ENCODE peak calls at places on chromosomes 12 and 14, in seven cellular contexts. B, X, N, A, J, S and V are unnamed samples.

GRCh38 chr14:101707285-101707842 is 54.1 kb upstream of the PPP2R5C start:
- DNase-seq in N (peak), B (peak), S (peak), X (peak), J (peak), A (peak), V (peak)

GRCh38 chr14:61891251-61891650 is 129.0 kb downstream of the SNAPC1 start:
- DNase-seq in N (peak), B (peak), S (peak), J (no peak), X (no peak), A (no peak), V (no peak)

GRCh38 chr14:22841311-22841710 is 4.9 kb downstream of the MMP14 start:
- DNase-seq in N (no peak), S (no peak), J (no peak), B (no peak), X (no peak), A (no peak), V (no peak)

GRCh38 chr12:13435535-13435934 is 239.0 kb downstream of the EMP1 start:
- DNase-seq in A (peak), N (no peak), B (no peak), X (no peak), J (no peak), S (peak), V (no peak)

GRCh38 chr12:24561411-24561871 is 387.5 kb downstream of the BCAT1 start:
- DNase-seq in N (no peak), X (no peak), J (no peak), S (peak), A (peak), B (peak), V (no peak)

GRCh38 chr14:73710737-73711136 is 3.4 kb downstream of the PNMA1 start:
- DNase-seq in J (no peak), B (no peak), S (no peak), A (no peak), X (no peak), N (no peak), V (no peak)

GRCh38 chr14:66974397-66975025 is 214.7 kb upstream of the GARIN2 start:
- DNase-seq in S (no peak), X (no peak), N (peak), J (no peak), B (peak), A (no peak), V (peak)

GRCh38 chr12:121284551-121285390 is 11.7 kb downstream of the CAMKK2 start:
- DNase-seq in A (no peak), X (no peak), J (no peak), N (no peak), S (no peak), B (no peak), V (no peak)

GRCh38 chr12:3102721-3103410 is 25.7 kb downstream of the TSPAN9 start:
- DNase-seq in N (no peak), A (no peak), S (no peak), X (no peak), J (no peak), B (no peak), V (no peak)

GRCh38 chr12:106300761-106301160 is 1.8 kb upstream of the TCP11L2 start:
- DNase-seq in B (no peak), A (peak), J (no peak), S (no peak), X (no peak), N (peak), V (no peak)

GRCh38 chr12:53298154-53298553 is 1.3 kb upstream of the MYG1 start:
- DNase-seq in J (no peak), N (peak), S (no peak), X (no peak), A (no peak), B (peak), V (no peak)

GRCh38 chr14:24459331-24459730 is 16.8 kb upstream of the SDR39U1 start:
- DNase-seq in J (no peak), N (no peak), A (no peak), B (no peak), X (no peak), S (no peak), V (no peak)

GRCh38 chr12:113470871-113471618 is 626 bp downstream of the LHX5 start:
- DNase-seq in B (no peak), J (no peak), A (no peak), X (no peak), N (no peak), S (no peak), V (no peak)

GRCh38 chr14:61644185-61644584 is 51.1 kb upstream of the HIF1A start:
- DNase-seq in A (no peak), S (no peak), X (no peak), B (no peak), N (no peak), J (peak), V (no peak)

GRCh38 chr12:66189476-66189823 is 436 bp downstream of the IRAK3 start:
- DNase-seq in B (no peak), X (no peak), J (no peak), A (no peak), N (no peak), S (peak), V (peak)

GRCh38 chr12:100189241-100190012 is 11.2 kb upstream of the ACTR6 start:
- DNase-seq in B (no peak), S (no peak), J (no peak), A (no peak), N (no peak), X (peak), V (no peak)

GRCh38 chr14:86013663-86014062 is 483.7 kb downstream of the FLRT2 start:
- DNase-seq in A (peak), X (no peak), N (peak), S (no peak), B (no peak), J (no peak), V (no peak)

GRCh38 chr12:726281-727140 is 25.9 kb upstream of the WNK1 start:
- DNase-seq in N (peak), A (peak), B (peak), X (no peak), J (no peak), S (no peak), V (peak)

GRCh38 chr14:90700928-90701776 is 115.1 kb downstream of the TTC7B start:
- DNase-seq in A (no peak), B (no peak), J (no peak), X (no peak), S (no peak), N (peak), V (no peak)

GRCh38 chr12:68861890-68862289 is 53.9 kb downstream of the MDM2 start:
- DNase-seq in X (no peak), B (no peak), S (no peak), N (no peak), J (no peak), A (no peak), V (no peak)

GRCh38 chr12:123034022-123034541 is 53.6 kb downstream of the ARL6IP4 start:
- DNase-seq in A (no peak), N (no peak), B (no peak), J (no peak), X (no peak), S (no peak), V (no peak)

GRCh38 chr12:78568326-78569020 is 296.1 kb upstream of the SYT1 start:
- DNase-seq in A (no peak), B (peak), J (no peak), N (peak), X (no peak), S (no peak), V (no peak)

DNA sequence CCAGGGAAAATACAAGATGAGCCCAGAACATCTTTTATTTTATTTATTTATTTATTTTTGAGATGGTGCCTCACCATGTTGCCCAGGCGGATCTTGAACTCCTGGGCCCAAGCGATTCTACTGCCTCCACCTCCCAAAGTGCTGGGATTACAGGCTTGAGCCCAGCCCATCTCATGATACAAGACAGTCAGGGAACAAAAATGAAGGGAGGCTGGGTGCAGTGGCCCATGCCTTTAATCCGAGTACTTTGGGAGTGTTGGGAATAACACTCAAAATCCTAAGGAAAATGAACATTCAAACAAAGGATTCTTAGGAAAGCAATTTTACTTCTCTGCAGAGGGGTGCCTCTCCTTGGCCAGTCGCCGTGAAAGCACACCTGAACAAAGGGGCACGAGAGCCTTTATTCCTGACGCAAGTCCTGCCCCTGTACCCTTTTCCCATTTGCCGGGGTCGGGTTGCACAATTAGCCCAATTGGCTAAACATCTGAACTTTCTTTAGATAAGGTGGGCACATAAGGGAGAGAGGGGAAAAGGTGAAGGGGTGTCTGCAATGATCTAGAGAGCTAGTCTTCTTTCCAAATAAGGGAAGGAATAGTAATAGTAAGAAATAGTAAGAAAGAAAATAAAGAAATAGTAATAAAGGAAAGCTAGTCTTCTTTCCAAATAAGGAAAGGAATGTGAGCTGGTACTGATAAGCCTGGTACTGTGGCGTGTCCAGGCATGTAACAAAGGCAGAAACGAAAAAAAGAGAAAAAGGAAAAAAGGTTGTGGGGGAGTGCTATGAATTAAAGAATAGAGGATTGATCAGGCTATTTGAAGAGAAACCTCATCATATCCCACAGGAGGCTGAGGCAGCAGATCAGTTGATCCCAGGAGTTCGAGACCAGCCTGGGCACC is 13.4 kb downstream of the NCAPD2 start:
- DNase-seq in J (no peak), S (peak), A (no peak), N (no peak), B (peak), X (no peak), V (peak)
- H3K27ac ChIP-seq in J (no peak), S (no peak), A (peak), N (no peak), B (peak), X (peak), V (peak)

DNA sequence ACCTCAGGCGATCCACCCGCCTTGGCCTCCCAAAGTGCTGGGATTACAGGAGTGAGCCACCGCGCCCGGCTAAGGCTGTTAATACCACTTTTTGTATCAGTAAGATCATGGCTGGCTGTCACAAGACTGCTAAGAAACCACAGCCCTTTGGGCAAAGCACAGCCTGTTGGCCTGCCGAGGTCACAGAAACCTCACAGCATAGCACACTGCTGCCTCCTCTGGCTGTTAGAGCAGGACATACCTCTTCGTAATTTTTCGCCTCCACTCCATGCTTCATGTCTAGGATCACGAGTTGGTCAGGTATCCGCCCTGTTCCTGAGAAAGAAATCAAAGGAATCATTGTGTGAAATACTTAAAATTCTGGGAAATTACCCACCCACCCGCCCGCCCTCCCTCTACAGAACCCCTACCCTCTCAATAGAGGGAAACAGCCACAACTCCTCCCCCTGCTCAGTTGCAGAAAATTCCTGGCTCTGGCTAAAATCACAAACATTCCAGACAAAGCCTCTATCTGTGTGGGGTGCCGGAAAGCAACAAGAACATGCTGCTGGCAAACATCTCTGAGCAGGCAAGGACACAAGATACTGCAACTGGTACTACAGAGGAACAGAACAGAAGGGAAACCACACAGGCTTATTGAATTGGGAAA is 20.7 kb upstream of the NEK9 start:
- DNase-seq in X (peak), N (no peak), J (no peak), S (peak), B (peak), A (peak), V (no peak)
- H3K27ac ChIP-seq in X (peak), N (no peak), J (no peak), S (peak), B (peak), A (peak), V (peak)

GRCh38 chr14:68781161-68782021 is 11.5 kb downstream of the ZFP36L1 start:
- DNase-seq in A (peak), J (peak), X (peak), B (no peak), S (peak), N (no peak), V (no peak)
- H3K27ac ChIP-seq in A (peak), J (no peak), X (peak), B (peak), S (no peak), N (peak), V (peak)

GRCh38 chr12:130831246-130831645 is 7.8 kb downstream of the STX2 start:
- DNase-seq in A (no peak), S (no peak), X (no peak), N (no peak), J (no peak), B (no peak), V (no peak)
- H3K27ac ChIP-seq in A (peak), S (no peak), X (no peak), N (no peak), J (no peak), B (no peak), V (no peak)

GRCh38 chr12:46472893-46473633 is 100.5 kb upstream of the SLC38A2 start:
- DNase-seq in N (peak), B (peak), J (no peak), A (peak), S (no peak), X (no peak), V (peak)

GRCh38 chr12:46475972-46476645 is 103.5 kb upstream of the SLC38A2 start:
- DNase-seq in S (no peak), A (no peak), X (no peak), J (no peak), N (no peak), B (no peak), V (no peak)

GRCh38 chr12:46472144-46472705 is 99.7 kb upstream of the SLC38A2 start:
- DNase-seq in A (no peak), J (no peak), S (no peak), B (no peak), X (no peak), N (no peak), V (no peak)

GRCh38 chr12:46471404-46471803 is 98.8 kb upstream of the SLC38A2 start:
- DNase-seq in N (no peak), X (no peak), J (no peak), B (no peak), A (no peak), S (no peak), V (no peak)

DNA sequence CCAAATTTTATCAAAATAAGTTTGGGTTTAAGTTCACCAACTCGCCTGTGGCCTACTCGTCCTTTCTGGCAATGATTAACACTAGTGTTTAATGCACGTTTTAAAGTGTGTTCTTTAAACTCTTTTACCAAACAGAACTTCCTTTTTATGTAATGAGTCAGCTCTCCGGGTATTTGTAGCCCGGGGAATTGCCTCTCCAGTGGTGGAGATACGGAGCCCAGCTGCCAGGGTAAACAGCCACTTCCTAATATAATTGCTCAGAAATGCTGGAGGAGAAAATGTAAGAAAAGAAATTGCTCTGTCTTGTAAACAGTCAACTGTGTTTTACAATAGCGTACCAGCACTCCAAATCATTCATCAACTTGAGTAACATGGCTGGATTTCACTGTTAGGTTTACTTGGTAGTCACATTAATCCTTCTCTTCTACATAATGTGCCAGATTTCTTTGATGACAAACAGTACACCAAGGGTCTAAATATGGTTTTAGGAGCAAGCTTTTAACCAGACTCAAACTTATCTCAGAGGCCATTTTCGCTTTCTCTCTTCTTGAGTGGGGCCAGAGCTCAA is 101.1 kb upstream of the SLC38A2 start:
- DNase-seq in A (peak), B (peak), X (peak), S (peak), J (no peak), N (peak), V (peak)
- H3K27ac ChIP-seq in A (peak), B (peak), X (peak), S (no peak), J (no peak), N (peak), V (peak)

GRCh38 chr14:70358631-70359030 is 852 bp downstream of the COX16 start:
- DNase-seq in X (no peak), J (no peak), A (no peak), S (no peak), N (peak), B (peak), V (peak)
- H3K27ac ChIP-seq in X (peak), J (no peak), A (peak), S (no peak), N (no peak), B (peak), V (no peak)

DNA sequence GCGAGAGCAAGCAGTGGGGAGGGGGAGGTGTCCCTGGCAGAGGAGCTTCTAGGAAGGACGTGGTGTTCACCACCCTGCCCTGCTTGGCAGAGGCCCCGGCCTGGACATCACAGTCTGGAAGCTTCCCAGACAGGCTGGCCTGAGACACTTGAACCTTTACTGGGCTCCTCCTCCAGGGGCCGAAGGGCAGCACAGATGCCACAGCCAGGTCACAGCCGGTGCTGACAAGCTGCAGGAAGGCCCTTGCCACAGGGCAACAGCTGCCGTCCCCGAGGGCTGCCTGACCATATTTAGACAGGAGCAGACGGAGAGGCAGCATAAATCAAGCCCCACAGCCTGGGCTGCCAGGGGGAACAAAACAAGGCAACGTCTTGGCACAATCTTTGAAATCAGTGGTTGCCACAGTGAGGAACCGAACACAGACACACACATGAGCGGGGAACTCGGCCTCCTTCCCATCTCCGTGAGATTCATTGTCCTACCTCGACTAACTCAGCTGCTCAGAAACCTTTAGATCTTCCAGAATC is 28.4 kb downstream of the PRIMA1 start:
- DNase-seq in B (no peak), A (no peak), N (no peak), J (no peak), S (no peak), X (peak), V (no peak)
- H3K27ac ChIP-seq in B (no peak), A (no peak), N (no peak), J (no peak), S (no peak), X (peak), V (no peak)

GRCh38 chr12:50211392-50212070 is 44.4 kb upstream of the CERS5 start:
- DNase-seq in N (peak), S (no peak), J (peak), A (no peak), X (no peak), B (no peak), V (no peak)
- H3K27ac ChIP-seq in N (peak), S (no peak), J (peak), A (peak), X (peak), B (peak), V (peak)

GRCh38 chr12:46369095-46369473 is 3.5 kb downstream of the SLC38A2 start:
- DNase-seq in B (no peak), S (no peak), A (no peak), X (no peak), J (no peak), N (no peak), V (no peak)

GRCh38 chr12:46367351-46368029 is 5.1 kb downstream of the SLC38A2 start:
- DNase-seq in X (no peak), N (peak), A (no peak), J (no peak), B (no peak), S (no peak), V (no peak)

GRCh38 chr12:46366771-46367170 is 5.8 kb downstream of the SLC38A2 start:
- DNase-seq in J (no peak), X (no peak), N (no peak), B (no peak), S (no peak), A (no peak), V (no peak)

GRCh38 chr12:46368684-46369083 is 3.9 kb downstream of the SLC38A2 start:
- DNase-seq in B (no peak), S (no peak), J (no peak), N (no peak), A (no peak), X (no peak), V (no peak)

DNA sequence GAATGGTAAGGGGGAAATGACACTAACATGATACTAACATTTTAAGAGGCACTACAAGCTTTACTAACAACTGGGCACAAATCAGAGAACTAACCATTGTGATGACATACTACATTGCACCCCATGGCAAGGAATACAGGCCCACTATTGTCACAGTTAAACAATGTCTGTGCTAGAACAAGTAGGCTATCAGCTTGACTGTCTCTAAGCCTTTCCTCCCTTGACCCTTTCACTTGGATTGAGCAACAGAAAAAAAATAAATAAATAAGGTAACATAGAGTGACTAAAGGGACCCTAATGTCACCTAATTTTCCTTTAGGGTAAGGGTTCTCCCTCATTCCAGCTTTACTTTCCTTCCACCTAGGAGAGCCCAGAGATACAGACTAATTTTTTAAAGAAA is 4.4 kb downstream of the SLC38A2 start:
- DNase-seq in N (no peak), S (no peak), X (no peak), B (no peak), J (no peak), A (no peak), V (no peak)
- H3K27ac ChIP-seq in N (peak), S (no peak), X (peak), B (peak), J (no peak), A (peak), V (peak)